ENCODE peak calls at places on chromosomes 3 and 15, in seven cellular contexts. C is body of pancreas, O is AG08395, S is GM03348, U is PC-3, G is fibroblast of the aortic adventitia, A is T-helper 2 cell. Y is an unnamed sample.

GRCh38 chr15:31503256-31503655 is 176.6 kb downstream of the KLF13 start:
- DNase-seq in C (no peak), S (no peak), A (no peak), O (no peak), G (no peak), U (no peak), Y (no peak)

GRCh38 chr3:152444029-152444641 is 175.4 kb downstream of the MBNL1 start:
- DNase-seq in U (peak), S (peak), C (no peak), G (peak), O (peak), A (no peak), Y (peak)

GRCh38 chr15:68655686-68656437 is 77.1 kb downstream of the CORO2B start:
- DNase-seq in A (no peak), O (no peak), G (no peak), S (no peak), U (no peak), C (no peak), Y (no peak)

GRCh38 chr3:47283596-47284364 is 1.0 kb downstream of the KLHL18 start:
- DNase-seq in C (no peak), U (peak), A (no peak), G (no peak), S (peak), O (peak), Y (no peak)

GRCh38 chr3:58804914-58805313 is 138.3 kb upstream of the FAM3D start:
- DNase-seq in C (no peak), A (no peak), G (no peak), S (no peak), O (no peak), U (no peak), Y (peak)

GRCh38 chr15:90660195-90660995 is 56.8 kb upstream of the BLM start:
- DNase-seq in U (peak), G (peak), C (peak), A (peak), S (peak), O (peak), Y (peak)

GRCh38 chr15:70156781-70157261 is 59.1 kb upstream of the TLE3 start:
- DNase-seq in O (peak), S (peak), C (peak), A (no peak), G (peak), U (peak), Y (peak)

GRCh38 chr3:30760040-30760439 is 134.4 kb downstream of the GADL1 start:
- DNase-seq in A (no peak), U (no peak), C (no peak), O (peak), G (no peak), S (no peak), Y (peak)

GRCh38 chr15:62141643-62142588 is 23.2 kb downstream of the C2CD4B start:
- DNase-seq in O (no peak), U (peak), S (no peak), A (no peak), G (peak), C (peak), Y (no peak)

GRCh38 chr3:11626084-11626463 is 17.6 kb downstream of the VGLL4 start:
- DNase-seq in C (no peak), O (no peak), U (no peak), G (no peak), S (no peak), A (no peak), Y (no peak)

GRCh38 chr15:58562135-58562534 is 130.3 kb downstream of the LIPC start:
- DNase-seq in O (no peak), S (no peak), U (no peak), A (no peak), G (no peak), C (no peak), Y (no peak)

GRCh38 chr3:17412950-17413530 is 329.4 kb downstream of the TBC1D5 start:
- DNase-seq in S (peak), O (peak), U (peak), A (no peak), G (peak), C (peak), Y (peak)

GRCh38 chr15:71142780-71143179 is 27.5 kb downstream of the THSD4 start:
- DNase-seq in S (no peak), G (no peak), C (no peak), U (no peak), O (no peak), A (no peak), Y (no peak)

GRCh38 chr3:114803042-114803695 is 343.9 kb downstream of the ZBTB20 start:
- DNase-seq in U (no peak), C (no peak), G (no peak), A (no peak), O (no peak), S (no peak), Y (no peak)

GRCh38 chr15:83108266-83109219 is 1.1 kb downstream of the TM6SF1 start:
- DNase-seq in A (no peak), O (no peak), C (peak), S (no peak), G (peak), U (no peak), Y (peak)

Y was measured in IMR-90.